ENCODE peak calls at places on chromosomes 7 and 10, in seven cellular contexts. L is upper lobe of right lung, S is IMR-90, M is AG04450, E is adrenal gland, B is DND-41, H is fibroblast of lung. Y is an unnamed sample.

GRCh38 chr10:109957092-109957797 is 33.9 kb upstream of the XPNPEP1 start:
- DNase-seq in M (no peak), L (no peak), H (no peak), B (no peak), S (no peak), E (no peak), Y (no peak)

GRCh38 chr7:108351715-108352114 is 104.5 kb downstream of the NRCAM start:
- DNase-seq in M (no peak), E (no peak), L (no peak), S (no peak), B (no peak), H (peak; percentile 40), Y (no peak)

GRCh38 chr7:155803418-155804376 is 8.6 kb downstream of the SHH start:
- DNase-seq in S (no peak), B (no peak), H (no peak), E (no peak), L (peak; percentile 94), M (no peak), Y (no peak)

GRCh38 chr7:121084748-121085336 is 96.3 kb downstream of the CPED1 start:
- DNase-seq in S (peak; percentile 96), M (peak; percentile 90), L (no peak), H (peak; percentile 86), B (no peak), E (no peak), Y (no peak)

GRCh38 chr10:74738985-74739567 is 87.3 kb upstream of the KAT6B start:
- DNase-seq in M (no peak), E (peak; percentile 50), L (no peak), S (peak; percentile 16), H (peak; percentile 21), B (peak; percentile 69), Y (peak; percentile 20)

GRCh38 chr7:100568936-100569844 is 4.5 kb downstream of the SAP25 start:
- DNase-seq in H (no peak), B (peak; percentile 42), S (no peak), E (peak; percentile 94), L (peak; percentile 85), M (no peak), Y (peak; percentile 73)

GRCh38 chr7:66958708-66959350 is 36.6 kb downstream of the SBDS start:
- DNase-seq in M (no peak), S (no peak), B (no peak), L (no peak), E (no peak), H (no peak), Y (no peak)

GRCh38 chr7:27863866-27864265 is 123.9 kb downstream of the TAX1BP1 start:
- DNase-seq in E (peak; percentile 95), M (no peak), S (peak; percentile 53), L (no peak), B (no peak), H (peak; percentile 29), Y (no peak)

GRCh38 chr10:70169661-70170364 is 501 bp downstream of the SAR1A start:
- DNase-seq in S (no peak), E (peak; percentile 73), B (no peak), M (no peak), H (peak; percentile 20), L (no peak), Y (no peak)

GRCh38 chr7:1289681-1290261 is 57.1 kb downstream of the UNCX start:
- DNase-seq in E (no peak), S (no peak), M (no peak), H (peak; percentile 5), L (no peak), B (no peak), Y (no peak)

GRCh38 chr7:28536259-28536658 is 123.9 kb downstream of the CREB5 start:
- DNase-seq in M (no peak), L (no peak), E (no peak), H (peak; percentile 27), B (no peak), S (peak; percentile 56), Y (no peak)

GRCh38 chr10:124152139-124152780 is 58.9 kb upstream of the CHST15 start:
- DNase-seq in S (peak; percentile 19), E (peak; percentile 71), H (peak; percentile 82), B (peak; percentile 54), M (no peak), L (no peak), Y (no peak)

GRCh38 chr7:77727936-77728701 is 31.9 kb downstream of the RSBN1L start:
- DNase-seq in M (no peak), L (no peak), E (no peak), S (peak; percentile 55), B (no peak), H (peak; percentile 37), Y (no peak)

GRCh38 chr7:2247141-2247985 is 5.3 kb downstream of the NUDT1 start:
- DNase-seq in L (no peak), M (no peak), E (no peak), B (no peak), S (no peak), H (no peak), Y (no peak)

GRCh38 chr7:126842451-126842850 is 410.3 kb downstream of the GRM8 start:
- DNase-seq in S (no peak), L (no peak), H (no peak), M (no peak), B (no peak), E (no peak), Y (no peak)

GRCh38 chr10:77816311-77816710 is 110.2 kb downstream of the DLG5 start:
- DNase-seq in L (no peak), B (no peak), M (no peak), S (no peak), E (no peak), H (no peak), Y (no peak)

DNA sequence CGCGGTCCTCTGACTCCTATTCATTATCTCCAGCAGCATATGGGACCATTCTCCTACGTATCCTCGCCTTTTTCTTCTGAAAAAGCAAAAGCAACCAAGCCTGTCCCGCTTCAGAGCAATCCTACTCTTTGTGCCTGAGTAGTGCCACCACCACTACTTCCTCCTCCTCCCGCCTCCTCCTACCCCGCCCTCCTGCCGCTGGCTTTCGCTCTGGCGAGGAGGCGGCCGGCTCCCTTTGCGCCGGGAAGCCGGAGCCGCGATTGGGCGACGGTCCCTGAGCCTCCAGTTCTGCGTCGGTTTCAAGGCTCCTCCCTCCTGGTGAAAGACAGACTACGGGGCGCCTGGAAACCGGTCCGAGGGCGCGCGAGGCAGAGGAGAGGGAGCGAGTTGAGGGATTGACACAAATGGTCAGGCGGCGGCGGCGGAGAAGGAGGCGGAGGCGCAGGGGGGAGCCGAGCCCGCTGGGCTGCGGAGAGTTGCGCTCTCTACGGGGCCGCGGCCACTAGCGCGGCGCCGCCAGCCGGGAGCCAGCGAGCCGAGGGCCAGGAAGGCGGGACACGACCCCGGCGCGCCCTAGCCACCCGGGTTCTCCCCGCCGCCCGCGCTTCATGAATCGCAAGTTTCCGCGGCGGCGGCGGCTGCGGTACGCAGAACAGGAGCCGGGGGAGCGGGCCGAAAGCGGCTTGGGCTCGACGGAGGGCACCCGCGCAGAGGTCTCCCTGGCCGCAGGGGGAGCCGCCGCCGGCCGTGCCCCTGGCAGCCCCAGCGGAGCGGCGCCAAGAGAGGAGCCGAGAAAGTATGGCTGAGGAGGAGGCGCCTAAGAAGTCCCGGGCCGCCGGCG is at the start of gene FZD1:
- DNase-seq in M (peak; percentile 96), E (peak; percentile 97), B (peak; percentile 96), L (peak; percentile 98), S (peak; percentile 99), H (peak; percentile 99), Y (peak; percentile 98)
- TF ChIP-seq CTCF in M (peak; percentile 2), E (peak; percentile 9), B (no peak), L (no peak), S (no peak), H (no peak), Y (peak; percentile 36)

DNA sequence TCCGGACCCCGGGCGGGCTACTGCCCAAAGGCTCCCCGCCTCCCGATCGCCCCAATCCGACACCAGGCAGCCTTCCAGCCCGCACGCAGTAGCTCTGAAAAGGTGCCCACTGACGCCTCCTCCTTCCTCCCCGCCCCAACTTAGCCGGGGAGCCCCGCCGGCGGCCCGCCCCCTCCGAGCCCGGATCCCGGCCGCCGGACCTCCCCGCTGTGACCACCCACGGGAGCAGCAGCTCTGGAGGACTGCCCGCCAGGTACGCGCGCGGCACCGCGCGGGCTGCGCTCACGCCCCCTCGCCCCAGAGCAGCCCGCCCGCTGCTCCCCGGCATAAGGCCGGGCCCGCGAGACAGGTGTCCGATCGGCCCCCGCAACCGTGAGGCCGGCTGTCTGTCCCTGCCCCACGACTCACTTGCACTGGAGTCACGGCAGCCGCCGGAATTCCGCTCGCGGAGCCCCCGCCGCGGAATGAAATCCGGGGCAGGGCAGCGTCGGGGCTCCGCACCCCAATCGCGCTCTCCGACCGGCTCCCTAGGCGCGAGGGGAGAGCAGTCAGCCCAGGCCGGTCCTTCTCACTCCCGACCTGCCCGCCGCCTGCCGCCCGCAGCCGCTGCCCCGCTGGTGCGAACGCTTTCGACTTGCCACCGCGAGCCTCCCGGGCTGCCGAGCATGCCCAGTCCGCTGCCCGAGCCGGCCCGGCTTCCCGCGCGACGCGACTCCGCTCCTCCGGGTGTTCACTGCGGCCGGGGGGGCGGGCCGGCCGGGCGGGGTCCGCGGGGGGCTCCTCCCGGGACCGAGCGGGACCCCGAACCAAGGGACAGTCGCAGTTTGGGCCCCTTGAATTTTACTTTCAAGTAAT is at the start of gene SGMS1:
- DNase-seq in H (peak; percentile 83), S (peak; percentile 83), E (peak; percentile 91), B (peak; percentile 19), L (peak; percentile 96), M (peak; percentile 59), Y (peak; percentile 88)
- TF ChIP-seq CTCF in H (no peak), S (peak; percentile 3), E (no peak), B (no peak), L (no peak), M (peak; percentile 11), Y (no peak)

DNA sequence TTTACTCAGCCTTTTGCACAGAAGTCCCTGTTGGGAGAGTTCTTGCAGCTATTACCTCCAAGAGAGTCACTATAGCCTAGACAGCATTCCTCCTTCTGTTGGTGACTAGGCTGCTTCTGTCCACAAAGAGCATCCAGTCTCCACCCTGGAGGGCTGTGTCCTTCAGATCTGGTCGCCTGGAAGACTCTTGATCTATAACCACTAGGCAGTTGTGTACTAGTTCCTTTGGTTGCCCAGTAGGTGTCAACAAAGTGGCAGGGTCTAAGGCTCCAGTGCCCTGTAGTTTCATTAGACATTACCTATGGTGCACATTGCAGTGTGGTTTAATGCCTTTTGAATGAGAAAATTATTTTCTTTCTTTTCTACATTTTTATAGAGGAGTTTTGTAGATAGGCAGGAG is 11.3 kb upstream of the AKR1C2 start:
- DNase-seq in L (no peak), B (peak; percentile 4), E (no peak), S (no peak), H (no peak), M (no peak), Y (no peak)
- TF ChIP-seq CTCF in L (peak; percentile 21), B (peak; percentile 35), E (peak; percentile 24), S (no peak), H (no peak), M (no peak), Y (no peak)

GRCh38 chr10:63003816-63004453 is 129.2 kb upstream of the NRBF2 start:
- DNase-seq in S (no peak), L (no peak), M (no peak), H (no peak), B (no peak), E (no peak), Y (no peak)
- TF ChIP-seq CTCF in S (peak; percentile 11), L (peak; percentile 36), M (peak; percentile 33), H (peak; percentile 25), B (peak; percentile 31), E (peak; percentile 23), Y (peak; percentile 64)

GRCh38 chr7:47571355-47572100 is 10.4 kb downstream of the TNS3 start:
- DNase-seq in L (peak; percentile 89), S (peak; percentile 95), E (peak; percentile 98), B (no peak), M (peak; percentile 67), H (peak; percentile 85), Y (no peak)
- TF ChIP-seq CTCF in L (no peak), S (no peak), E (peak; percentile 14), B (no peak), M (peak; percentile 16), H (no peak), Y (no peak)

GRCh38 chr10:103629581-103629980 is 136.1 kb downstream of the NEURL1 start:
- DNase-seq in E (no peak), M (no peak), H (no peak), L (no peak), B (no peak), S (no peak), Y (no peak)
- TF ChIP-seq CTCF in E (no peak), M (no peak), H (no peak), L (no peak), B (no peak), S (no peak), Y (no peak)